ENCODE peak calls at places on chromosomes 1 and 21, in four cellular contexts. One of them, this sample, is unnamed.

GRCh38 chr21:46104104-46104503 is 6.2 kb downstream of the COL6A2 start:
- DNase-seq in stimulated activated CD4-positive, alpha-beta T cell treated with anti-CD3 and anti-CD28 coated beads, Interleukin-12 subunit alpha, Interleukin-12 subunit beta, amount 100 ng/mL, for 4 hours: no peak
- DNase-seq in heart left ventricle: no peak
- DNase-seq in DMS153: no peak
- DNase-seq in this sample: no peak

GRCh38 chr1:66758247-66758755 is 6.0 kb downstream of the DYNLT5 start:
- DNase-seq in heart left ventricle: no peak
- DNase-seq in stimulated activated CD4-positive, alpha-beta T cell treated with anti-CD3 and anti-CD28 coated beads, Interleukin-12 subunit alpha, Interleukin-12 subunit beta, amount 100 ng/mL, for 4 hours: no peak
- DNase-seq in DMS153: no peak
- DNase-seq in this sample: no peak

GRCh38 chr1:231799363-231799986 is 172.9 kb downstream of the DISC1 start:
- DNase-seq in heart left ventricle: no peak
- DNase-seq in DMS153: no peak
- DNase-seq in stimulated activated CD4-positive, alpha-beta T cell treated with anti-CD3 and anti-CD28 coated beads, Interleukin-12 subunit alpha, Interleukin-12 subunit beta, amount 100 ng/mL, for 4 hours: no peak
- DNase-seq in this sample: no peak

GRCh38 chr1:94727846-94728715 is 92.1 kb upstream of the SLC44A3 start:
- DNase-seq in DMS153: no peak
- DNase-seq in stimulated activated CD4-positive, alpha-beta T cell treated with anti-CD3 and anti-CD28 coated beads, Interleukin-12 subunit alpha, Interleukin-12 subunit beta, amount 100 ng/mL, for 4 hours: no peak
- DNase-seq in heart left ventricle: no peak
- DNase-seq in this sample: no peak

GRCh38 chr1:12035306-12035705 is 16.0 kb downstream of the MIIP start:
- DNase-seq in heart left ventricle: no peak
- DNase-seq in stimulated activated CD4-positive, alpha-beta T cell treated with anti-CD3 and anti-CD28 coated beads, Interleukin-12 subunit alpha, Interleukin-12 subunit beta, amount 100 ng/mL, for 4 hours: no peak
- DNase-seq in DMS153: no peak
- DNase-seq in this sample: no peak

GRCh38 chr1:4650486-4650885 is 3.9 kb upstream of the AJAP1 start:
- DNase-seq in stimulated activated CD4-positive, alpha-beta T cell treated with anti-CD3 and anti-CD28 coated beads, Interleukin-12 subunit alpha, Interleukin-12 subunit beta, amount 100 ng/mL, for 4 hours: no peak
- DNase-seq in DMS153: no peak
- DNase-seq in heart left ventricle: no peak
- DNase-seq in this sample: no peak

GRCh38 chr21:29534448-29534847 is 235.7 kb downstream of the BACH1 start:
- DNase-seq in stimulated activated CD4-positive, alpha-beta T cell treated with anti-CD3 and anti-CD28 coated beads, Interleukin-12 subunit alpha, Interleukin-12 subunit beta, amount 100 ng/mL, for 4 hours: no peak
- DNase-seq in DMS153: no peak
- DNase-seq in heart left ventricle: no peak
- DNase-seq in this sample: no peak

GRCh38 chr1:171188388-171189266 is 3.5 kb downstream of the FMO2 start:
- DNase-seq in DMS153: peak; percentile 26
- DNase-seq in stimulated activated CD4-positive, alpha-beta T cell treated with anti-CD3 and anti-CD28 coated beads, Interleukin-12 subunit alpha, Interleukin-12 subunit beta, amount 100 ng/mL, for 4 hours: peak; percentile 6
- DNase-seq in heart left ventricle: peak; percentile 66
- DNase-seq in this sample: peak; percentile 61

GRCh38 chr1:110879758-110880606 is 7.0 kb downstream of the CD53 start:
- DNase-seq in heart left ventricle: no peak
- DNase-seq in DMS153: no peak
- DNase-seq in stimulated activated CD4-positive, alpha-beta T cell treated with anti-CD3 and anti-CD28 coated beads, Interleukin-12 subunit alpha, Interleukin-12 subunit beta, amount 100 ng/mL, for 4 hours: peak; percentile 38
- DNase-seq in this sample: no peak